ENCODE peak calls at places on chromosomes 7 and 10, in five cellular contexts. One of them, this sample, is unnamed.

GRCh38 chr7:158237672-158238335 is 349.8 kb downstream of the PTPRN2 start:
- DNase-seq in IMR-90: no peak
- DNase-seq in neuronal stem cell: no peak
- DNase-seq in coronary artery: no peak
- DNase-seq in cardiac muscle cell: no peak
- DNase-seq in this sample: no peak

GRCh38 chr7:29139796-29140195 is 6.5 kb downstream of the CPVL start:
- DNase-seq in cardiac muscle cell: no peak
- DNase-seq in coronary artery: no peak
- DNase-seq in IMR-90: no peak
- DNase-seq in neuronal stem cell: no peak
- DNase-seq in this sample: peak

GRCh38 chr7:44748948-44749731 is 493 bp downstream of the ZMIZ2 start:
- DNase-seq in cardiac muscle cell: no peak
- DNase-seq in IMR-90: no peak
- DNase-seq in neuronal stem cell: no peak
- DNase-seq in coronary artery: peak
- DNase-seq in this sample: no peak

GRCh38 chr7:25950488-25951413 is 201.2 kb upstream of the NFE2L3 start:
- DNase-seq in IMR-90: peak
- DNase-seq in neuronal stem cell: peak
- DNase-seq in coronary artery: peak
- DNase-seq in cardiac muscle cell: peak
- DNase-seq in this sample: peak

GRCh38 chr10:78742730-78743615 is 325.8 kb upstream of the ZMIZ1 start:
- DNase-seq in cardiac muscle cell: no peak
- DNase-seq in coronary artery: no peak
- DNase-seq in neuronal stem cell: no peak
- DNase-seq in IMR-90: no peak
- DNase-seq in this sample: no peak

GRCh38 chr7:91263359-91264082 is 712 bp upstream of the FZD1 start:
- DNase-seq in coronary artery: no peak
- DNase-seq in IMR-90: no peak
- DNase-seq in neuronal stem cell: no peak
- DNase-seq in cardiac muscle cell: peak
- DNase-seq in this sample: peak

GRCh38 chr10:71502851-71503250 is 106.1 kb downstream of the CDH23 start:
- DNase-seq in IMR-90: no peak
- DNase-seq in coronary artery: no peak
- DNase-seq in cardiac muscle cell: no peak
- DNase-seq in neuronal stem cell: no peak
- DNase-seq in this sample: no peak

GRCh38 chr10:58143944-58144343 is 123.8 kb downstream of the IPMK start:
- DNase-seq in IMR-90: no peak
- DNase-seq in cardiac muscle cell: no peak
- DNase-seq in neuronal stem cell: no peak
- DNase-seq in coronary artery: no peak
- DNase-seq in this sample: no peak

GRCh38 chr7:157549612-157550299 is 213.0 kb downstream of the DNAJB6 start:
- DNase-seq in IMR-90: no peak
- DNase-seq in cardiac muscle cell: no peak
- DNase-seq in neuronal stem cell: no peak
- DNase-seq in coronary artery: no peak
- DNase-seq in this sample: no peak

DNA sequence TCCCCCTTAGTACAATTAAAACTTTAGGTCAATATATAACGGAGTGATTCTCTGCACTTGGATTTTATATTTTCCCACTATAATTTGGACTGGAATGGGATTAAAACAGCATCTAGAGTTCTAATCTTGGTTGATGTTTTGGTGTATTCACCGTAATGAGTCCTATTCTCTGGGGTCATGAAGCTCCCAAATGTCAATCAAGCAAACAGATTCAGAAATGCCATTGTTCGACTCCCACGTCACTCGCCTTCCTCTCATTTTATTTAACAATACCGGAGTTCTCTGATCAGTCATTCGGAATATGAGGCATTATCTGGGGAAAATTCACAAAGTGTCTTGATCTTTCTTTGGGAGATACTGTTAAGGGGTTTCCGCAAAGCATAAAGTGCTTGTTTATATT is 26.5 kb downstream of the SKIDA1 start:
- DNase-seq in cardiac muscle cell: no peak
- DNase-seq in coronary artery: no peak
- DNase-seq in IMR-90: no peak
- DNase-seq in neuronal stem cell: no peak
- DNase-seq in this sample: no peak
- H3K4me3 ChIP-seq in cardiac muscle cell: peak
- H3K4me3 ChIP-seq in coronary artery: no peak
- H3K4me3 ChIP-seq in IMR-90: no peak
- H3K4me3 ChIP-seq in neuronal stem cell: no peak
- H3K4me3 ChIP-seq in this sample: no peak

DNA sequence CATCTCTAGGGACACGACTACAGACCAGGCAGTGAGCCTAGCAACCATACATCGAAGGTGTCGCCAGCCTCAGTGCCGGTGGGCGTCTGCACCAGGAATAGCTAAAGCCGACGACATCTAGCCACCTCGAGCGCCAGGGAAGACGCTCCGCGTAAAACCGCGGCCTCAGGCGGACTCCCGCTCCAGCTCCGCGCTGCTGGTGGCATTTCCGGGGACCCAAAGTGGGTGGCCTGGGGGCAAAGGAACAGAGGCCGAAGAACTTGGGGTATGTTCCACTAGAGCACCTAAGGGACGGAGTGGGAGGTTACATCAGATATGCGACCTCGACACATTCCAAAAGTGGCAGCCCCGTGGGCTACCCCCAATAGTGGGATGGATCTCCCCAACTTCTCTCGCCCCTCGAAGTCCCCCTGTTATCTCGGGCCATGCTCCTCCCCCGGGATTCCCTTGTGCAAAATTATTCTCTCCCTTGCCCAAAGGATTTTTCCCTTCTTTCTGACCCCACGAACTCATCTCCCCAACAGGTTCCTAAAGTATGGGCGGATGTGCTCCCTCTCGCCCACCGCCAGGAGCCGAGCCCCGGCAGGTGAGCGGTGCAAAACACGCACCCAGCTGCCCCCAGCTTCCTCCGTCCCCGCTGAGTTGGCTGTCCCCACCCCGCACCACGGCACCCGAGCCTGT is 1.2 kb downstream of the KCNMA1 start:
- DNase-seq in neuronal stem cell: no peak
- DNase-seq in cardiac muscle cell: no peak
- DNase-seq in IMR-90: no peak
- DNase-seq in coronary artery: no peak
- DNase-seq in this sample: no peak
- H3K4me3 ChIP-seq in neuronal stem cell: peak
- H3K4me3 ChIP-seq in cardiac muscle cell: peak
- H3K4me3 ChIP-seq in IMR-90: peak
- H3K4me3 ChIP-seq in coronary artery: peak
- H3K4me3 ChIP-seq in this sample: peak

GRCh38 chr10:7185367-7185690 is 225.5 kb downstream of the SFMBT2 start:
- DNase-seq in coronary artery: no peak
- DNase-seq in cardiac muscle cell: no peak
- DNase-seq in IMR-90: no peak
- DNase-seq in neuronal stem cell: no peak
- DNase-seq in this sample: no peak
- H3K4me3 ChIP-seq in coronary artery: no peak
- H3K4me3 ChIP-seq in cardiac muscle cell: no peak
- H3K4me3 ChIP-seq in IMR-90: no peak
- H3K4me3 ChIP-seq in neuronal stem cell: no peak
- H3K4me3 ChIP-seq in this sample: no peak

GRCh38 chr10:85851300-85851699 is 515.3 kb downstream of the GRID1 start:
- DNase-seq in cardiac muscle cell: peak
- DNase-seq in IMR-90: no peak
- DNase-seq in coronary artery: no peak
- DNase-seq in neuronal stem cell: no peak
- DNase-seq in this sample: peak

GRCh38 chr10:85847085-85847484 is 519.5 kb downstream of the GRID1 start:
- DNase-seq in cardiac muscle cell: no peak
- DNase-seq in coronary artery: no peak
- DNase-seq in IMR-90: no peak
- DNase-seq in neuronal stem cell: no peak
- DNase-seq in this sample: no peak

GRCh38 chr10:85849315-85849714 is 517.3 kb downstream of the GRID1 start:
- DNase-seq in neuronal stem cell: no peak
- DNase-seq in coronary artery: peak
- DNase-seq in IMR-90: no peak
- DNase-seq in cardiac muscle cell: no peak
- DNase-seq in this sample: no peak

DNA sequence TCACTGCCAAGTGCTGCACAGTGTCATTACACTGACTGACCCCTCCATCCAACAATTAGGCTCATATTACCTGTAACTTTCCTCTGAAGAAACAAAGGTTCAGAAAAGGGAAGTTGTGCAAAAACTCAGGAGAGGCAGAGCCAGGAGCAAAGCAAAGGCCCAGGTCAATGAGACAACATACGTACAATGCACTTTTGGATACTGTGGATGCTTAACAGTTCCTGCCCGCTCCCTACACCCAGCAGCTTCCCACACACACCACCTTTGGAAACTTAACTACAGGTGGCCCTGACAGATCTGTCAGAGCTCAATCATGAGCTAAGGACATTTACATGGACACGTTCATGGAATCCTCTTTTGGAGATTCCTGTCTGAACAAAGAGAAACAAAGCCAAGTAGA is 515.9 kb downstream of the GRID1 start:
- DNase-seq in cardiac muscle cell: no peak
- DNase-seq in IMR-90: no peak
- DNase-seq in neuronal stem cell: no peak
- DNase-seq in coronary artery: no peak
- DNase-seq in this sample: no peak
- H3K4me3 ChIP-seq in cardiac muscle cell: no peak
- H3K4me3 ChIP-seq in IMR-90: no peak
- H3K4me3 ChIP-seq in neuronal stem cell: no peak
- H3K4me3 ChIP-seq in coronary artery: no peak
- H3K4me3 ChIP-seq in this sample: no peak

GRCh38 chr10:103355906-103356599 is 5.1 kb upstream of the PCGF6 start:
- DNase-seq in cardiac muscle cell: no peak
- DNase-seq in coronary artery: no peak
- DNase-seq in neuronal stem cell: no peak
- DNase-seq in IMR-90: no peak
- DNase-seq in this sample: no peak
- H3K4me3 ChIP-seq in cardiac muscle cell: no peak
- H3K4me3 ChIP-seq in coronary artery: no peak
- H3K4me3 ChIP-seq in neuronal stem cell: no peak
- H3K4me3 ChIP-seq in IMR-90: no peak
- H3K4me3 ChIP-seq in this sample: no peak

DNA sequence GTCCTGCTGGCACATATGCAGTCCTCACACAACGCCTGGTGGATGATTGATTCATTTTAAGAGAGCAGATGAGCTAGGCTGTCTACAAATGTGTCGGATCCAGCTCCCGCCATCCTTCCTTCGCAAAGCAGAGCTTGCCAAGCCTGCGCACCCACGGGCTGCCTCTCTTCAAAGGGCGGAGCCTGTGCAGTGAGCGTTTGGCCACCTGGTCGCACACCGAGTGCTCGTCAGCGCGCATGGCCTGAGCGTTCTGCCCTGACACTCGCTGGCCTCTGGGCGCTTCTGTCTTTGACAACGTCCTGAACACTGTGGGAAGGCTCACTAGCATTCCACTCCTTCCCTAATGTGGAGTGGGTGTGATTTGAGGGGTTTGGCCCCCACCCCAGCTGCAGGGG is 47.1 kb upstream of the TMEM72 start:
- DNase-seq in coronary artery: no peak
- DNase-seq in IMR-90: no peak
- DNase-seq in cardiac muscle cell: peak
- DNase-seq in neuronal stem cell: peak
- DNase-seq in this sample: no peak
- H3K4me3 ChIP-seq in coronary artery: peak
- H3K4me3 ChIP-seq in IMR-90: no peak
- H3K4me3 ChIP-seq in cardiac muscle cell: peak
- H3K4me3 ChIP-seq in neuronal stem cell: peak
- H3K4me3 ChIP-seq in this sample: no peak

DNA sequence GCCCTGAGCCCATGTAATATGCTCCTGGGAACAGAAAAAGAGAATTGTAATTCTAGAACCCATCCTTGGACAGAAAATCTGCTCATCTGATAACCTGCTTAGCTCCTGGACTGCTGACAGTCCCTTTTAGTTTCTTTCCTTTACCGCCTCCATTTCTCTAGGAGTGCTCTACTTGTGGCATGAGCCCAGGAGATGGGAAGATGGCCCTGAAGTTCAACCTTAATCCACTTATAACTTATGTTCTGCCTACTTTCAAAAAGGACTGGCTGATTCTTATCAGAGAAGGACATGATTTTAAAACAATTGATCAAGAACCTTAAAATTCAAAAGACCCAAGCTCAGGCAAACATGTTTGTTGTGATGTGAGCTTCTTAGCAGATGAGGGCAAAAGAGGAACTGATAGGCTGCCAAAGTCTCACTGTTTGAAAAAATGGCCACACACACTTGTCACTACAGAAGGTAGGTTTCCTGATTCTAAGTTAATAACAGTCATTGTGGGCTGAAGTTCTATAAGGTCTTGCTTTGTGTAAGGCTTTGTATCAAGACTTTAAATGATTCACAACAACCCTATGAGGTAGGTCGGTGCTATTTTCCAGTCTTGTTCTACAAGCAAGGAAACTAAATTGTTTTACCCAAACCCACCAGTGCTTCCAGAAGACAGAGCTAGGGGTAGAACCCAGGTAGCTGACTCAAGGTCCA is 94.3 kb upstream of the AFAP1L2 start:
- DNase-seq in cardiac muscle cell: no peak
- DNase-seq in coronary artery: no peak
- DNase-seq in IMR-90: no peak
- DNase-seq in neuronal stem cell: no peak
- DNase-seq in this sample: no peak
- H3K4me3 ChIP-seq in cardiac muscle cell: no peak
- H3K4me3 ChIP-seq in coronary artery: no peak
- H3K4me3 ChIP-seq in IMR-90: no peak
- H3K4me3 ChIP-seq in neuronal stem cell: no peak
- H3K4me3 ChIP-seq in this sample: no peak

DNA sequence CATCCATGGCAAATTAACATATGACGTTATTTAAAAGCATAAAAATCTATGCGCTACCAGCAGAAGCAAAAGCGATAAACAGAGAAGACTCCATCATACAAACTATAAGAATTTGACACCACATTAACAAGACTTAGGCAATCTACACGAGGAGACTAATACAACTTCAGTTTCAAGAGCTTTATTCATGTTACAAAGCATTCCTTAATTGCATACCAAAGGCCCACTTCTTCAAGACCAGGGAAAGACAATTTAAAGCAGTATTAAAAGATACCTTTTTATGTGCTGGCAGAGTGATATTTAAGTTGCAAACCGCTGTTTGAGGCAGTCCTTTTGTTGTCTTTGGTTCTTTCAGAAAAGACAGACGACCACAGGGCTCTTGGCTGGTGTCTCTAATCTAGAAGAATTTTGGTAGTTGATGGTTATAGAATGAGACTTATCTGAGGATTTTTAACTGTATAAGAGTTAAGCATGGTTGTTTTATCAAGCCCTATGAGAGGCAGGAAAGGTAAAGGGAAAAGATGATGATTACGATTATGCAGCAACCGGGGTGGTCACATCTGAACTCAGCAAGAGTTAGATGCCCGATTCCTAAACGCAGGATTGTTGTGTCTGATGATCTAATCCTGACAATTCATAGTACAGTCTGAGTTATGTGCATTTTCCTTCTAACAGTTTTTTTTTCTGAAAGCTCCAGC is 176.1 kb upstream of the CCDC6 start:
- DNase-seq in neuronal stem cell: no peak
- DNase-seq in cardiac muscle cell: no peak
- DNase-seq in IMR-90: no peak
- DNase-seq in coronary artery: no peak
- DNase-seq in this sample: peak
- H3K4me3 ChIP-seq in neuronal stem cell: no peak
- H3K4me3 ChIP-seq in cardiac muscle cell: no peak
- H3K4me3 ChIP-seq in IMR-90: no peak
- H3K4me3 ChIP-seq in coronary artery: peak
- H3K4me3 ChIP-seq in this sample: no peak

GRCh38 chr7:13874783-13875182 is 114.7 kb downstream of the ETV1 start:
- DNase-seq in IMR-90: peak
- DNase-seq in cardiac muscle cell: peak
- DNase-seq in neuronal stem cell: no peak
- DNase-seq in coronary artery: no peak
- DNase-seq in this sample: peak
- H3K4me3 ChIP-seq in IMR-90: no peak
- H3K4me3 ChIP-seq in cardiac muscle cell: no peak
- H3K4me3 ChIP-seq in neuronal stem cell: no peak
- H3K4me3 ChIP-seq in coronary artery: no peak
- H3K4me3 ChIP-seq in this sample: no peak